ENCODE peak calls at places on chromosomes 6 and 20, in six cellular contexts. One of them, this sample, is unnamed.
A peak's percentile ranks its signal among the peaks of the same experiment; 100 is the strongest.

GRCh38 chr20:13870349-13870748 is 85.5 kb downstream of the NDUFAF5 start:
- DNase-seq in H9: peak; percentile 43
- DNase-seq in upper lobe of right lung: no peak
- DNase-seq in SK-N-SH: no peak
- DNase-seq in AG04450: no peak
- DNase-seq in hepatocyte: no peak
- DNase-seq in this sample: no peak

GRCh38 chr20:63176448-63177133 is 39.3 kb downstream of the YTHDF1 start:
- DNase-seq in H9: peak; percentile 54
- DNase-seq in hepatocyte: no peak
- DNase-seq in upper lobe of right lung: no peak
- DNase-seq in SK-N-SH: no peak
- DNase-seq in AG04450: no peak
- DNase-seq in this sample: no peak

GRCh38 chr6:117534974-117535373 is 52.5 kb downstream of the DCBLD1 start:
- DNase-seq in upper lobe of right lung: no peak
- DNase-seq in SK-N-SH: no peak
- DNase-seq in AG04450: no peak
- DNase-seq in H9: no peak
- DNase-seq in hepatocyte: no peak
- DNase-seq in this sample: no peak

GRCh38 chr6:56386717-56387116 is 139.3 kb upstream of the COL21A1 start:
- DNase-seq in H9: no peak
- DNase-seq in hepatocyte: no peak
- DNase-seq in upper lobe of right lung: no peak
- DNase-seq in SK-N-SH: no peak
- DNase-seq in AG04450: no peak
- DNase-seq in this sample: no peak

GRCh38 chr20:63314015-63314471 is 21.1 kb downstream of the COL20A1 start:
- DNase-seq in upper lobe of right lung: no peak
- DNase-seq in SK-N-SH: no peak
- DNase-seq in H9: no peak
- DNase-seq in AG04450: no peak
- DNase-seq in hepatocyte: no peak
- DNase-seq in this sample: no peak

GRCh38 chr6:133704371-133704770 is 184.5 kb upstream of the TCF21 start:
- DNase-seq in upper lobe of right lung: no peak
- DNase-seq in AG04450: no peak
- DNase-seq in hepatocyte: no peak
- DNase-seq in SK-N-SH: no peak
- DNase-seq in H9: no peak
- DNase-seq in this sample: no peak

GRCh38 chr20:17381701-17382100 is 149.5 kb downstream of the BFSP1 start:
- DNase-seq in hepatocyte: no peak
- DNase-seq in upper lobe of right lung: no peak
- DNase-seq in H9: no peak
- DNase-seq in AG04450: no peak
- DNase-seq in SK-N-SH: no peak
- DNase-seq in this sample: no peak

GRCh38 chr6:43669922-43670622 is 17.5 kb downstream of the MRPS18A start:
- DNase-seq in SK-N-SH: no peak
- DNase-seq in upper lobe of right lung: no peak
- DNase-seq in H9: peak; percentile 53
- DNase-seq in AG04450: no peak
- DNase-seq in hepatocyte: peak; percentile 40
- DNase-seq in this sample: no peak

GRCh38 chr6:159469449-159469848 is 223.6 kb downstream of the SOD2 start:
- DNase-seq in hepatocyte: peak; percentile 54
- DNase-seq in AG04450: no peak
- DNase-seq in upper lobe of right lung: no peak
- DNase-seq in SK-N-SH: no peak
- DNase-seq in H9: no peak
- DNase-seq in this sample: no peak

GRCh38 chr20:35942243-35942642 is 12.1 kb downstream of the SCAND1 start:
- DNase-seq in hepatocyte: no peak
- DNase-seq in upper lobe of right lung: no peak
- DNase-seq in H9: no peak
- DNase-seq in AG04450: no peak
- DNase-seq in SK-N-SH: no peak
- DNase-seq in this sample: no peak

GRCh38 chr20:50691585-50692552 is 527 bp upstream of the RIPOR3 start:
- DNase-seq in AG04450: peak; percentile 30
- DNase-seq in hepatocyte: peak; percentile 57
- DNase-seq in upper lobe of right lung: no peak
- DNase-seq in SK-N-SH: peak; percentile 76
- DNase-seq in H9: peak; percentile 55
- DNase-seq in this sample: no peak

GRCh38 chr20:6416371-6416770 is 293.5 kb upstream of the FERMT1 start:
- DNase-seq in H9: peak; percentile 42
- DNase-seq in hepatocyte: no peak
- DNase-seq in AG04450: no peak
- DNase-seq in SK-N-SH: no peak
- DNase-seq in upper lobe of right lung: no peak
- DNase-seq in this sample: no peak

GRCh38 chr6:25971187-25971811 is 8.7 kb downstream of the TRIM38 start:
- DNase-seq in SK-N-SH: no peak
- DNase-seq in AG04450: peak; percentile 59
- DNase-seq in upper lobe of right lung: no peak
- DNase-seq in hepatocyte: peak; percentile 64
- DNase-seq in H9: no peak
- DNase-seq in this sample: peak; percentile 61

GRCh38 chr6:167930300-167930699 is 67.2 kb upstream of the KIF25 start:
- DNase-seq in AG04450: peak; percentile 2
- DNase-seq in H9: no peak
- DNase-seq in SK-N-SH: no peak
- DNase-seq in hepatocyte: no peak
- DNase-seq in upper lobe of right lung: no peak
- DNase-seq in this sample: no peak

GRCh38 chr6:5308066-5308465 is 46.8 kb downstream of the FARS2 start:
- DNase-seq in upper lobe of right lung: no peak
- DNase-seq in SK-N-SH: no peak
- DNase-seq in H9: no peak
- DNase-seq in AG04450: no peak
- DNase-seq in hepatocyte: no peak
- DNase-seq in this sample: no peak

GRCh38 chr6:110329729-110330436 is 28.3 kb downstream of the METTL24 start:
- DNase-seq in SK-N-SH: no peak
- DNase-seq in AG04450: no peak
- DNase-seq in upper lobe of right lung: no peak
- DNase-seq in H9: no peak
- DNase-seq in hepatocyte: peak; percentile 48
- DNase-seq in this sample: no peak

GRCh38 chr6:46221221-46221793 is 50.5 kb upstream of the ENPP5 start:
- DNase-seq in SK-N-SH: no peak
- DNase-seq in upper lobe of right lung: no peak
- DNase-seq in AG04450: no peak
- DNase-seq in hepatocyte: peak; percentile 69
- DNase-seq in H9: no peak
- DNase-seq in this sample: no peak

GRCh38 chr20:15654208-15654649 is 919.0 kb downstream of the KIF16B start:
- DNase-seq in SK-N-SH: peak; percentile 24
- DNase-seq in hepatocyte: peak; percentile 72
- DNase-seq in upper lobe of right lung: no peak
- DNase-seq in H9: peak; percentile 80
- DNase-seq in AG04450: no peak
- DNase-seq in this sample: no peak

GRCh38 chr6:97669191-97669651 is 386.2 kb upstream of the MMS22L start:
- DNase-seq in hepatocyte: peak; percentile 3
- DNase-seq in upper lobe of right lung: no peak
- DNase-seq in H9: peak; percentile 35
- DNase-seq in SK-N-SH: peak; percentile 15
- DNase-seq in AG04450: no peak
- DNase-seq in this sample: no peak

GRCh38 chr6:106300944-106301343 is 24.6 kb downstream of the ATG5 start:
- DNase-seq in H9: no peak
- DNase-seq in SK-N-SH: peak; percentile 29
- DNase-seq in AG04450: peak; percentile 21
- DNase-seq in hepatocyte: peak; percentile 43
- DNase-seq in upper lobe of right lung: no peak
- DNase-seq in this sample: no peak

GRCh38 chr6:146876271-146877151 is 277.7 kb downstream of the ADGB start:
- DNase-seq in upper lobe of right lung: no peak
- DNase-seq in hepatocyte: no peak
- DNase-seq in SK-N-SH: no peak
- DNase-seq in AG04450: no peak
- DNase-seq in H9: no peak
- DNase-seq in this sample: no peak

GRCh38 chr20:3243718-3244358 is 4.8 kb upstream of the SLC4A11 start:
- DNase-seq in H9: no peak
- DNase-seq in SK-N-SH: no peak
- DNase-seq in AG04450: no peak
- DNase-seq in upper lobe of right lung: no peak
- DNase-seq in hepatocyte: no peak
- DNase-seq in this sample: no peak

GRCh38 chr20:3246682-3247081 is 7.7 kb upstream of the SLC4A11 start:
- DNase-seq in hepatocyte: no peak
- DNase-seq in H9: no peak
- DNase-seq in upper lobe of right lung: no peak
- DNase-seq in AG04450: no peak
- DNase-seq in SK-N-SH: no peak
- DNase-seq in this sample: no peak

GRCh38 chr20:3245156-3245555 is 6.2 kb upstream of the SLC4A11 start:
- DNase-seq in AG04450: no peak
- DNase-seq in SK-N-SH: no peak
- DNase-seq in upper lobe of right lung: no peak
- DNase-seq in H9: no peak
- DNase-seq in hepatocyte: no peak
- DNase-seq in this sample: no peak

GRCh38 chr20:3245711-3246110 is 6.7 kb upstream of the SLC4A11 start:
- DNase-seq in upper lobe of right lung: no peak
- DNase-seq in SK-N-SH: no peak
- DNase-seq in hepatocyte: no peak
- DNase-seq in AG04450: no peak
- DNase-seq in H9: no peak
- DNase-seq in this sample: no peak

GRCh38 chr20:3244613-3245012 is 5.6 kb upstream of the SLC4A11 start:
- DNase-seq in hepatocyte: no peak
- DNase-seq in H9: no peak
- DNase-seq in AG04450: no peak
- DNase-seq in upper lobe of right lung: no peak
- DNase-seq in SK-N-SH: no peak
- DNase-seq in this sample: no peak
- H3K27me3 ChIP-seq in hepatocyte: peaks cover 37% of the 10 kb centered on the region
- H3K27me3 ChIP-seq in H9: peaks cover 7% of the 10 kb centered on the region
- H3K27me3 ChIP-seq in AG04450: peaks cover 47% of the 10 kb centered on the region
- H3K27me3 ChIP-seq in upper lobe of right lung: peaks cover 16% of the 10 kb centered on the region
- H3K27me3 ChIP-seq in SK-N-SH: no peaks in the 10 kb centered on the region
- H3K27me3 ChIP-seq in this sample: no peaks in the 10 kb centered on the region

GRCh38 chr6:118718903-118719302 is 67.5 kb upstream of the CEP85L start:
- DNase-seq in AG04450: no peak
- DNase-seq in H9: no peak
- DNase-seq in hepatocyte: no peak
- DNase-seq in upper lobe of right lung: no peak
- DNase-seq in SK-N-SH: no peak
- DNase-seq in this sample: no peak
- H3K27ac ChIP-seq in AG04450: no peak overlapping the region
- H3K27ac ChIP-seq in H9: no peak overlapping the region
- H3K27ac ChIP-seq in hepatocyte: no peak overlapping the region
- H3K27ac ChIP-seq in upper lobe of right lung: no peak overlapping the region
- H3K27ac ChIP-seq in SK-N-SH: no peak overlapping the region
- H3K27ac ChIP-seq in this sample: no peak overlapping the region

GRCh38 chr6:41408982-41409381 is 73.6 kb downstream of the NCR2 start:
- DNase-seq in H9: no peak
- DNase-seq in SK-N-SH: no peak
- DNase-seq in upper lobe of right lung: no peak
- DNase-seq in hepatocyte: no peak
- DNase-seq in AG04450: no peak
- DNase-seq in this sample: no peak

GRCh38 chr6:41409489-41409888 is 74.1 kb downstream of the NCR2 start:
- DNase-seq in upper lobe of right lung: no peak
- DNase-seq in AG04450: no peak
- DNase-seq in H9: no peak
- DNase-seq in hepatocyte: no peak
- DNase-seq in SK-N-SH: no peak
- DNase-seq in this sample: no peak

GRCh38 chr6:41411961-41412360 is 76.6 kb downstream of the NCR2 start:
- DNase-seq in H9: no peak
- DNase-seq in hepatocyte: no peak
- DNase-seq in AG04450: no peak
- DNase-seq in SK-N-SH: no peak
- DNase-seq in upper lobe of right lung: no peak
- DNase-seq in this sample: no peak

GRCh38 chr6:41416165-41416837 is 80.9 kb downstream of the NCR2 start:
- DNase-seq in SK-N-SH: peak; percentile 54
- DNase-seq in AG04450: no peak
- DNase-seq in hepatocyte: no peak
- DNase-seq in upper lobe of right lung: no peak
- DNase-seq in H9: no peak
- DNase-seq in this sample: no peak

DNA sequence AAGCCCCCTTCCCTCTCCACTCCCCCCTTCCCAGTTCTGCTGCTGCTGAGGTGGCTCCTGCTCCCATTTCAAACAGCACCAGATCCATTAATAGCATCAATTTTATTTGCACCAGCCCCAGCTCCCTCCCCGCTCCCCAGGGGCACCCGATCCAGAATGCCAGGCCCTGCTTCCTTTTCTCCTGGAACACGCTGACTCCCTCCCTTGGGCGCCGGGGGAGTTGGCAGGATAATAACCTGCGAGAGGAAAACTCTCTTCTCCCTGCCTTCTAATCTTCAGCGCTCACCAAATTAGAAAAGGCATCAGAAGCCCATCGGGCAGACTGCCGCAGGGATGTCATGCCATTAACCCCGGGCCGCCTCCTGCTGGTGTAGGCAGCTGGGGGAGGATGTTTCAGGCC is 77.8 kb downstream of the NCR2 start:
- DNase-seq in AG04450: no peak
- DNase-seq in H9: no peak
- DNase-seq in upper lobe of right lung: no peak
- DNase-seq in hepatocyte: no peak
- DNase-seq in SK-N-SH: no peak
- DNase-seq in this sample: no peak
- H3K27me3 ChIP-seq in AG04450: peaks cover 65% of the 10 kb centered on the region
- H3K27me3 ChIP-seq in H9: peaks cover 95% of the 10 kb centered on the region
- H3K27me3 ChIP-seq in upper lobe of right lung: peaks cover 37% of the 10 kb centered on the region
- H3K27me3 ChIP-seq in hepatocyte: peaks cover 93% of the 10 kb centered on the region
- H3K27me3 ChIP-seq in SK-N-SH: peaks cover 77% of the 10 kb centered on the region
- H3K27me3 ChIP-seq in this sample: no peaks in the 10 kb centered on the region

DNA sequence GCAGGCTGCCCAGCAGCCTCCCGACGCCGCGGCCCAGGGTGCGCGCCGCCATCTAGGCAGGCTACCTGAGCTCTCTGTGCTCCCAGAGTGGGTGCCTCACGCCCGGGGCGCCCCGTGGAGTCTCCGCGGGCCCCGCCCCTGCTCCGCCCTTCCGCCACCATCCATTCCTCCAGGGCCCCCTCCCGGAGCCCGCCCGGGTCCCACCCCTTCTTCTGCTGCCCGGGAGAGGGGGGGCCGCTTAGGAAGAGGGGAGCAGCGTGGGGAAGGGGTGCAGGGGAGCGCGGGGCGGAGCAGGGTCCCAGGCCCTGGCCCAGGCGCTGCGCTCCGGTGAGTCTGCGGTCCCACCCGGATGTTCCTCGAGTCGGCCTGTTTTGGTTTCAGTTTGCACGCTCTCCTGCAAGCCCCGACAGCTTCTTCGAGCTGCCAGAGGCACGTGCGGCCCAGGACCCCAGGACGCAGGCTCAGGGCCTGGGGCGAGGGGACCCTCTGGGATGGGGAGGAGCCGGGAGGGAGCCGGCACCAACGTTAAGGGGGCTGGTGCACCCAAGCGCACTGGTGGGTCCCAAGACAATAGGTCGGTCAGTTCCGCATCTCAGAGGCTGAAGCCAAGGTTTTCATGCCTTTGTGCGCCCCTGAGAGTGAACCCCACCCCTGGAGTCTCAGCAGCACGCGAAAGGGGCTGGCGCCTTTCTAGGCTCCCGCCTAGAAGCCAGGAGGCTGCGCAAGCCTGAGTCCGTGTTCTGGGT is at the start of gene ACSS1:
- DNase-seq in H9: peak; percentile 56
- DNase-seq in hepatocyte: peak; percentile 68
- DNase-seq in AG04450: no peak
- DNase-seq in SK-N-SH: peak; percentile 63
- DNase-seq in upper lobe of right lung: peak; percentile 89
- DNase-seq in this sample: peak; percentile 94
- H3K27ac ChIP-seq in H9: no peak within 1 kb of the TSS
- H3K27ac ChIP-seq in hepatocyte: peak within 1 kb of the TSS; percentile 94
- H3K27ac ChIP-seq in AG04450: no peak within 1 kb of the TSS
- H3K27ac ChIP-seq in SK-N-SH: no peak within 1 kb of the TSS
- H3K27ac ChIP-seq in upper lobe of right lung: peak within 1 kb of the TSS; percentile 95
- H3K27ac ChIP-seq in this sample: peak within 1 kb of the TSS; percentile 96